ENCODE peak calls at places on chromosomes 5 and 9, in eight cellular contexts. A, C, L, G, N, Z, W and K are unnamed samples.

GRCh38 chr5:133754575-133755169 is 142.3 kb upstream of the FSTL4 start:
- DNase-seq in L (peak; percentile 13), W (peak; percentile 28), G (no peak), Z (no peak), A (peak; percentile 56), N (no peak), C (no peak), K (peak; percentile 24)

GRCh38 chr9:136381966-136382513 is 8.6 kb upstream of the CARD9 start:
- DNase-seq in W (no peak), L (no peak), A (no peak), G (no peak), N (no peak), C (no peak), Z (no peak), K (no peak)

GRCh38 chr5:97094579-97095317 is 47.7 kb downstream of the LIX1 start:
- DNase-seq in G (no peak), C (no peak), N (no peak), L (no peak), A (no peak), Z (no peak), W (no peak), K (no peak)

GRCh38 chr5:9930156-9930555 is 300.0 kb upstream of the TAS2R1 start:
- DNase-seq in G (no peak), Z (no peak), C (no peak), W (no peak), N (no peak), L (no peak), A (no peak), K (no peak)

GRCh38 chr5:10158886-10159285 is 90.8 kb downstream of the ATPSCKMT start:
- DNase-seq in W (no peak), Z (no peak), A (no peak), G (no peak), L (no peak), C (no peak), N (no peak), K (no peak)

GRCh38 chr9:133513214-133514088 is 11.3 kb downstream of the MYMK start:
- DNase-seq in A (peak; percentile 40), L (no peak), C (no peak), Z (no peak), W (no peak), G (no peak), N (no peak), K (no peak)

GRCh38 chr5:113293068-113293571 is 141.7 kb downstream of the TSSK1B start:
- DNase-seq in W (no peak), N (no peak), A (no peak), C (no peak), G (no peak), L (no peak), Z (no peak), K (no peak)

GRCh38 chr5:56070795-56071539 is 76.2 kb upstream of the IL6ST start:
- DNase-seq in Z (no peak), L (peak; percentile 17), C (no peak), G (no peak), W (peak; percentile 31), N (no peak), A (no peak), K (no peak)

GRCh38 chr9:128912270-128912853 is 8.4 kb upstream of the PHYHD1 start:
- DNase-seq in C (no peak), W (peak; percentile 91), Z (no peak), L (no peak), G (no peak), A (no peak), N (no peak), K (no peak)

GRCh38 chr5:38755171-38755570 is 90.6 kb upstream of the OSMR start:
- DNase-seq in W (no peak), G (no peak), L (no peak), N (no peak), C (no peak), Z (no peak), A (no peak), K (no peak)

GRCh38 chr5:135644816-135645215 is 66.0 kb upstream of the CXCL14 start:
- DNase-seq in Z (no peak), C (no peak), L (no peak), G (no peak), W (no peak), N (no peak), A (no peak), K (no peak)

GRCh38 chr9:125600194-125600593 is 106.8 kb downstream of the MAPKAP1 start:
- DNase-seq in N (no peak), L (no peak), C (no peak), A (peak; percentile 62), G (no peak), Z (no peak), W (peak; percentile 55), K (peak; percentile 10)
- H3K4me1 ChIP-seq in N (no peaks in the 10 kb centered on the region), L (no peaks in the 10 kb centered on the region), C (no peaks in the 10 kb centered on the region), A (peaks cover 13% of the 10 kb centered on the region), G (no peaks in the 10 kb centered on the region), Z (no peaks in the 10 kb centered on the region), W (peaks cover 20% of the 10 kb centered on the region), K (peaks cover 3% of the 10 kb centered on the region)

DNA sequence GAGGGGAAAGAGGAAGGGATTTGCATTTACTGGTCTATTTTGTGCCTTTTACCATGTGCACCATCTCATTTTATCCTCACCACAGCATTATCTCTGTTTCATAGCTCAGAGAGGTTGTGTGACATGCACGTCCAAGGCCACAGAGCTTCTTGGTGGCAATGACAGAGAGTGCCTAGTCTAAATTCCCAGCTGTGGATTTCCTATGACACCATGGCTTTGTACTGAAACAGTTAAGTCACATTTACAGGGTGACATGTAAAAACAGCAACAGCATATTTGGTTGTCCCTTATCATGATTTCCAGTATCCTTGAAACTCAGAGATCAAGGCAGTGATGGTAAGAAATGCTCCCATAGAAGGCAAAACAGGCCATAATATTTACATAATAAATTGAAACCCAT is 268.8 kb downstream of the AOPEP start:
- DNase-seq in W (no peak), Z (no peak), N (no peak), C (no peak), A (no peak), L (no peak), G (no peak), K (no peak)
- H3K27ac ChIP-seq in W (peak overlapping the region; percentile 39), Z (peak overlapping the region; percentile 99), N (peak overlapping the region; percentile 84), C (peak overlapping the region; percentile 56), A (peak overlapping the region; percentile 67), L (peak overlapping the region; percentile 74), G (peak overlapping the region; percentile 100), K (peak overlapping the region; percentile 75)

GRCh38 chr9:75451045-75451444 is 362.7 kb downstream of the OSTF1 start:
- DNase-seq in Z (no peak), G (no peak), N (no peak), A (no peak), W (no peak), L (no peak), C (no peak), K (no peak)
- H3K4me1 ChIP-seq in Z (peaks cover 49% of the 10 kb centered on the region), G (no peaks in the 10 kb centered on the region), N (no peaks in the 10 kb centered on the region), A (no peaks in the 10 kb centered on the region), W (no peaks in the 10 kb centered on the region), L (peaks cover 52% of the 10 kb centered on the region), C (no peaks in the 10 kb centered on the region), K (no peaks in the 10 kb centered on the region)

DNA sequence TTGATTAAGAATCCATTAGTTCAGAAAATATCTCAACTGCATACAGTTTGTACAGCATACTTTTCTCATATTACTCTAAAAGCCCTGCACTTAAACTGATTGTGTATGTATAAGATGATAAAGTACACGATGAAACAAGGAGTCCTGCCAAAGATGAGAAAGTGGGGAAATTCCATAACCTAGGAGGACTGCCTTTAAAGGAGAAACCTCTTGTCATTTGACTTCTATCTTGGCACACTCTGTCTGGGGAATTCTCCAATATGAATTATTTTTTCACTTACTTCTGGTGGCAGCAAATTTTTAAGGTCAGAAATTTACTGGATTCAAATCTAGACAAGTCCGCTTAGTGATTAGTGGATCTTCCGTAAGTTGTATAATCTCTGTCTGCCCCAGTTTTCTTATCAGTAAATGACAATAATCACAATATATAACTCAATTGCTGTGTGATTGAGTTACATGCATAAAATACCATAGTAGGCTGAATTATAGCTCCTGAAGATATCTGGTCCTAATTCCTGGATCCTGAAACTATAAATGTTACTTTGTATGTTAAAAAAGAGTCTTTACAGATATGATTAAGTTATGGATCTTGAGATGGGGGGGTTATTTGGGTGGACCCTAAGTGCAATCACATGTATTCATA is 17.0 kb upstream of the ISOC1 start:
- DNase-seq in C (no peak), G (no peak), L (no peak), N (no peak), W (no peak), Z (no peak), A (no peak), K (no peak)
- H3K27ac ChIP-seq in C (no peak overlapping the region), G (no peak overlapping the region), L (no peak overlapping the region), N (no peak overlapping the region), W (no peak overlapping the region), Z (no peak overlapping the region), A (no peak overlapping the region), K (no peak overlapping the region)

GRCh38 chr9:123864291-123864690 is 65.6 kb downstream of the DENND1A start:
- DNase-seq in L (no peak), W (no peak), C (no peak), A (no peak), G (no peak), Z (no peak), N (no peak), K (no peak)
- H3K4me1 ChIP-seq in L (peaks cover 41% of the 10 kb centered on the region), W (peaks cover 59% of the 10 kb centered on the region), C (no peaks in the 10 kb centered on the region), A (no peaks in the 10 kb centered on the region), G (peaks cover 3% of the 10 kb centered on the region), Z (peaks cover 18% of the 10 kb centered on the region), N (no peaks in the 10 kb centered on the region), K (no peaks in the 10 kb centered on the region)

DNA sequence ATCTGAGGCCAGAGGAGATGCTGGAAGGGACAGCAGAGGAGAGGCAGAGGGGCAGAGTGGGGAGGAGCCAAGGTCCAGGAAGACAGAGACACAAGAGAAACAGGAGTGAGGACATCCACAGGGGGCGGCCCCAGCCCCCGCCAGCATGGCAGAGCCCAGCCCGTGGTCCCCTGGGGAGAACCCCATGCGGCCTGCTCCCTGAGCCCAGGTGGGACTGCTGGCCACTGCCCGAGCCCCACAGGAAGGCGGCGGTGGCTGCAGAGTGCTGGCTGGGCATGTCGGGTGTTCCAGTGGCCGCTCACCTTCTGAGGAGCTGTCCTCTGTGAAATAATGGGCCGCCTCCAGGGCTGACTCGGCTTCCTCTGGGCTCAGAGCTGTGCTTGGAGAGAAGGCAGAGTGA is 8.9 kb upstream of the MRNIP start:
- DNase-seq in N (no peak), G (no peak), L (no peak), W (no peak), C (no peak), A (no peak), Z (no peak), K (no peak)
- H3K27ac ChIP-seq in N (no peak overlapping the region), G (no peak overlapping the region), L (no peak overlapping the region), W (no peak overlapping the region), C (no peak overlapping the region), A (no peak overlapping the region), Z (no peak overlapping the region), K (no peak overlapping the region)

GRCh38 chr5:177302354-177303110 is 987 bp downstream of the RAB24 start:
- DNase-seq in Z (no peak), C (no peak), W (no peak), N (peak; percentile 56), G (no peak), A (peak; percentile 57), L (no peak), K (no peak)
- H3K4me1 ChIP-seq in Z (peaks cover 40% of the 10 kb centered on the region), C (no peaks in the 10 kb centered on the region), W (peaks cover 30% of the 10 kb centered on the region), N (no peaks in the 10 kb centered on the region), G (peaks cover 12% of the 10 kb centered on the region), A (peaks cover 55% of the 10 kb centered on the region), L (peaks cover 52% of the 10 kb centered on the region), K (peaks cover 19% of the 10 kb centered on the region)